ENCODE peak calls at places on chromosomes 11 and 22, in nine cellular contexts. Z, X, Y, H, N, G, D, E and B are unnamed samples.

GRCh38 chr11:32374261-32374711 is 61.1 kb downstream of the WT1 start:
- DNase-seq in Z (no peak), D (peak; percentile 67), H (peak; percentile 83), X (peak; percentile 44), N (peak; percentile 89), Y (no peak), E (peak; percentile 75), G (no peak), B (no peak)

GRCh38 chr22:22060200-22061084 is 77.9 kb upstream of the TOP3B start:
- DNase-seq in X (peak; percentile 64), N (peak; percentile 97), G (peak; percentile 70), H (peak; percentile 86), Y (no peak), E (peak; percentile 80), D (peak; percentile 53), Z (no peak), B (no peak)

GRCh38 chr11:75571625-75572024 is 9.6 kb downstream of the SERPINH1 start:
- DNase-seq in G (no peak), Z (no peak), H (no peak), N (no peak), D (no peak), E (no peak), X (no peak), Y (no peak), B (no peak)

GRCh38 chr11:120378474-120378873 is 42.3 kb downstream of the ARHGEF12 start:
- DNase-seq in Y (no peak), N (no peak), G (no peak), H (no peak), Z (no peak), X (no peak), D (no peak), E (no peak), B (no peak)

GRCh38 chr22:22392131-22392530 is 116.4 kb downstream of the ZNF280B start:
- DNase-seq in E (no peak), Y (no peak), N (no peak), D (no peak), G (no peak), X (no peak), Z (no peak), H (no peak), B (no peak)

GRCh38 chr22:49422668-49423067 is 405.0 kb downstream of the BRD1 start:
- DNase-seq in Y (no peak), E (no peak), H (no peak), X (no peak), D (no peak), Z (no peak), G (no peak), N (no peak), B (no peak)

GRCh38 chr11:94142308-94143277 is 14.0 kb downstream of the PANX1 start:
- DNase-seq in G (no peak), H (no peak), D (peak; percentile 43), X (no peak), E (no peak), N (no peak), Y (no peak), Z (peak; percentile 62), B (no peak)

GRCh38 chr11:128052912-128053641 is 534.3 kb downstream of the ETS1 start:
- DNase-seq in D (peak; percentile 60), Y (no peak), N (no peak), G (no peak), Z (peak; percentile 89), X (no peak), E (no peak), H (no peak), B (no peak)

GRCh38 chr11:111560785-111561184 is 20.3 kb downstream of the LAYN start:
- DNase-seq in Z (no peak), E (no peak), G (no peak), N (no peak), Y (no peak), D (no peak), X (no peak), H (no peak), B (no peak)

GRCh38 chr11:95715777-95716241 is 73.8 kb downstream of the FAM76B start:
- DNase-seq in H (no peak), N (no peak), E (peak; percentile 88), Z (peak; percentile 97), D (peak; percentile 61), G (peak; percentile 75), Y (no peak), X (no peak), B (no peak)

GRCh38 chr11:107549253-107549953 is 16.1 kb downstream of the ALKBH8 start:
- DNase-seq in N (no peak), E (peak; percentile 62), G (no peak), H (no peak), X (peak; percentile 66), D (peak; percentile 65), Z (no peak), Y (no peak), B (no peak)

GRCh38 chr11:120332822-120333716 is 3.1 kb upstream of the ARHGEF12 start:
- DNase-seq in Z (peak; percentile 62), G (no peak), H (no peak), N (no peak), Y (no peak), D (no peak), X (no peak), E (peak; percentile 65), B (no peak)

GRCh38 chr11:61694971-61695706 is 14.9 kb downstream of the DAGLA start:
- DNase-seq in Z (no peak), X (no peak), E (no peak), H (peak; percentile 70), D (no peak), N (no peak), G (no peak), Y (no peak), B (peak; percentile 86)

GRCh38 chr11:69300124-69301032 is 6.4 kb downstream of the MYEOV start:
- DNase-seq in E (no peak), Y (no peak), X (no peak), D (no peak), H (no peak), G (no peak), Z (peak; percentile 44), N (no peak), B (no peak)

DNA sequence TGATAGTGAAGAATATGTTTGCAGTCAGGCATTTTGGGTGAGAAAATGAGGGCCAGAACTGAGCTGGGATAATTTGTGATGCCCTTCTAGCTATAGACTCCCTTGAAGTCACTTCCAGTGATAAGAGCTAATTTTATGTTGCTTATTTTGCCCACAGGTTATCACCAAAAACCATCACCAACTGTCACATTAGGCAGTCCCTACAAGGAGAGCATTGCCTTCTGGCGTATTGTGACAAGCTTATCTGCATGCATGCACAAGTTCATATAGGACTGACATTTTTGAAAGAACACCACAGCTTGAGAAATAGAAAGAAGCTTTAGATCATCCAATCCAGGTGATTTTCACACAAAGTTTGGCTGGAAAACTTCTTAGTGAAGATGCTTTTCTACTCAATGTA is 735.3 kb upstream of the RAG2 start:
- DNase-seq in Y (no peak), X (no peak), D (no peak), H (no peak), G (no peak), Z (no peak), N (no peak), E (no peak), B (no peak)
- H3K9me3 ChIP-seq in Y (no peaks in the 10 kb centered on the region), X (no peaks in the 10 kb centered on the region), D (no peaks in the 10 kb centered on the region), H (no peaks in the 10 kb centered on the region), G (no peaks in the 10 kb centered on the region), Z (no peaks in the 10 kb centered on the region), N (no peaks in the 10 kb centered on the region), E (no peaks in the 10 kb centered on the region), B (no peaks in the 10 kb centered on the region)

DNA sequence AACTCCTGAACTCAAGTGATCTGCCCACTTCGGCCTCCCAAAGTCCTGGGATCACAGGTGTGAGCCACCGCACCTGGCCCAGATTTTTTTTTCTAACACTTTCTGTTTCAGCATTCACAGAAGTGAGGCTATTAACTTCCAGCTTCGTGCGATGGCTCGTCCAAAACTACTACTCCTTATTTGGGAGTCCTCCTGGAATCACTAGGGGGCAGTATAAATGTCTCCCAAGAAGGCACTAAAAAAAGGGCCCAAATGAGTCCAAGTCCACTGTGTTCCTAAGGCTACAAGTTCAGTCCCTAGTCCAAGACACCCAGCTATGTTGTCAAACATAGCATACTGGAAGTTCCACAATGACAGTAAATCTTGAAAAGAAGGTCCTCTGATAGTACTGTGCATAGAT is 63.2 kb upstream of the BIRC3 start:
- DNase-seq in H (peak; percentile 47), Y (no peak), Z (no peak), D (no peak), N (no peak), G (no peak), E (no peak), X (no peak), B (no peak)
- TF ChIP-seq CTCF in H (peak; percentile 66), Y (peak; percentile 32), Z (no peak), D (peak; percentile 23), N (peak; percentile 40), G (no peak), E (peak; percentile 26), X (peak; percentile 15), B (no peak)

GRCh38 chr11:22346283-22346682 is 8.1 kb downstream of the SLC17A6 start:
- DNase-seq in X (no peak), N (no peak), G (no peak), D (no peak), Z (no peak), H (no peak), E (no peak), Y (no peak), B (no peak)
- H3K27me3 ChIP-seq in X (peaks cover 61% of the 10 kb centered on the region), N (peaks cover 18% of the 10 kb centered on the region), G (peaks cover 6% of the 10 kb centered on the region), D (peaks cover 52% of the 10 kb centered on the region), Z (peaks cover 26% of the 10 kb centered on the region), H (peaks cover 15% of the 10 kb centered on the region), E (no peaks in the 10 kb centered on the region), Y (peaks cover 24% of the 10 kb centered on the region), B (peaks cover 45% of the 10 kb centered on the region)

GRCh38 chr11:119193626-119194025 is 8.4 kb downstream of the NHERF4 start:
- DNase-seq in Y (no peak), E (no peak), D (no peak), N (no peak), Z (no peak), H (no peak), X (no peak), G (no peak), B (no peak)

GRCh38 chr11:119194811-119195210 is 9.5 kb downstream of the NHERF4 start:
- DNase-seq in X (no peak), G (no peak), Z (no peak), D (no peak), N (no peak), H (no peak), Y (no peak), E (no peak), B (no peak)

GRCh38 chr11:119195680-119196079 is 10.4 kb downstream of the NHERF4 start:
- DNase-seq in Z (peak; percentile 54), H (peak; percentile 96), Y (peak; percentile 7), X (peak; percentile 64), N (peak; percentile 92), G (no peak), E (no peak), D (peak; percentile 73), B (no peak)

GRCh38 chr11:119198925-119199324 is 7.2 kb upstream of the CBL start:
- DNase-seq in D (no peak), Y (no peak), Z (no peak), N (no peak), H (no peak), E (no peak), X (no peak), G (no peak), B (no peak)

DNA sequence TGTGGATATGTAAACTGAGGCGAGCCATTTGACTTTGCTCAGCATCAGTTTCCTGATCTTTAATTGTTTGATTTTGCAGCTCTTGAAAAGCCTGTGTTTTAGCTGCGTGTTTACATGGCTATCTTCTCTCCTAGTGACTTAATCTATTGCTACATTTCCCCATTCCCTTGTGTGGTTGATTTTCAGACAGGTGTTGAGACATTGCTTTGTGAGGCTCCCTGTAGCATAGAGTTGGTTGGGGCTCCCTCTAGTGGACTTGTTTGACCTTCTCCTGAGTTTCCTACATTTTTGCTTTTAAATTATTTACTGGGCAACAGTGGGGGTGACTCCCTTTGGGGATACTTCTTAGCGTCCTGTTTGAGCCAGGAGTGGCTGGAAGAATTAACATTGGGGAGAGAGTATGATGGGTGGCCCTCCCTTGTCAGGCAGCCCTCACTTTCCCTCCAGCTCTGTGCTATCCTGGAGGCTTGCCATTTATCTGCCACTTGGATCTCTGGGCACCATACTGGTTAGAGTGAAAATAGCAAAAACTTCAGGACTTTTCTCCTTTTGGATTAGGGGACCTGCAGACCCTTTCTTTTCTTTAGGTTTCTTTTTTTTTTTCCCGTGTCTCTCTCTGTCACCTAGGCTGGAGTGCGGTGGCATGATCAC is 9.2 kb upstream of the CBL start:
- DNase-seq in Y (peak; percentile 78), G (peak; percentile 72), E (peak; percentile 86), D (peak; percentile 93), H (peak; percentile 73), N (peak; percentile 74), X (peak; percentile 93), Z (peak; percentile 67), B (peak; percentile 56)
- H3K9me3 ChIP-seq in Y (no peaks in the 10 kb centered on the region), G (no peaks in the 10 kb centered on the region), E (no peaks in the 10 kb centered on the region), D (no peaks in the 10 kb centered on the region), H (no peaks in the 10 kb centered on the region), N (no peaks in the 10 kb centered on the region), X (no peaks in the 10 kb centered on the region), Z (no peaks in the 10 kb centered on the region), B (no peaks in the 10 kb centered on the region)